ENCODE peak calls at places on chromosomes 1 and 21, in ten cellular contexts. M is right atrium auricular region; E is breast epithelium; K is fibroblast of lung; U is neural progenitor cell; Q is psoas muscle; X is CD8-positive, alpha-beta T cell; I is AG09309; Z is coronary artery; B is PC-9. F is an unnamed sample.

GRCh38 chr1:226686440-226687436 is 52.3 kb downstream of the ITPKB start:
- DNase-seq in M (no peak), K (no peak), B (no peak), U (no peak), I (no peak), X (no peak), Z (no peak), Q (no peak), E (no peak), F (no peak)

GRCh38 chr1:241639040-241639652 is 1.0 kb downstream of the CHML start:
- DNase-seq in Z (no peak), X (no peak), M (no peak), K (peak; percentile 36), U (no peak), Q (no peak), B (peak; percentile 21), E (peak; percentile 21), I (no peak), F (no peak)

GRCh38 chr21:34199121-34199910 is 125.9 kb downstream of the MRPS6 start:
- DNase-seq in X (no peak), M (no peak), K (no peak), Z (no peak), Q (no peak), I (no peak), E (no peak), U (no peak), B (no peak), F (no peak)

GRCh38 chr1:3492545-3493246 is 38.2 kb downstream of the ARHGEF16 start:
- DNase-seq in K (no peak), E (no peak), B (peak; percentile 56), I (no peak), X (no peak), Z (no peak), U (no peak), M (no peak), Q (no peak), F (no peak)

GRCh38 chr1:161737625-161738024 is 12.0 kb upstream of the DUSP12 start:
- DNase-seq in X (no peak), I (no peak), E (no peak), U (no peak), Q (no peak), M (no peak), Z (no peak), B (no peak), K (no peak), F (no peak)

GRCh38 chr1:5994713-5995621 is 2.7 kb upstream of the NPHP4 start:
- DNase-seq in Z (no peak), B (no peak), Q (peak; percentile 3), E (no peak), X (peak; percentile 72), K (no peak), U (no peak), I (no peak), M (no peak), F (no peak)

GRCh38 chr1:51926171-51926812 is 47.8 kb upstream of the NRDC start:
- DNase-seq in E (no peak), K (peak; percentile 61), U (peak; percentile 61), Q (no peak), Z (no peak), X (no peak), B (peak; percentile 5), I (no peak), M (no peak), F (no peak)

GRCh38 chr1:4119516-4120220 is 219.6 kb upstream of the C1orf174 start:
- DNase-seq in B (no peak), Q (no peak), X (no peak), E (no peak), M (no peak), K (no peak), Z (no peak), I (no peak), U (no peak), F (no peak)

GRCh38 chr1:10671090-10671489 is 125.4 kb downstream of the CASZ1 start:
- DNase-seq in I (no peak), M (no peak), Z (no peak), B (no peak), E (no peak), X (no peak), K (no peak), U (no peak), Q (no peak), F (no peak)

GRCh38 chr1:96002969-96003964 is 718.3 kb upstream of the PTBP2 start:
- DNase-seq in E (no peak), Q (no peak), Z (no peak), B (no peak), I (no peak), X (no peak), K (no peak), M (no peak), U (no peak), F (no peak)

GRCh38 chr1:226735576-226735975 is 3.5 kb downstream of the ITPKB start:
- DNase-seq in M (no peak), I (no peak), E (no peak), Q (no peak), U (no peak), K (no peak), X (no peak), B (no peak), Z (no peak), F (no peak)

GRCh38 chr1:39490596-39491145 is 765 bp upstream of the BMP8A start:
- DNase-seq in E (no peak), U (peak; percentile 44), I (no peak), Q (no peak), B (no peak), X (no peak), M (no peak), Z (no peak), K (no peak), F (no peak)

GRCh38 chr1:221845650-221846371 is 103.9 kb upstream of the DUSP10 start:
- DNase-seq in M (peak; percentile 65), X (no peak), Q (peak; percentile 39), U (no peak), Z (no peak), E (peak; percentile 88), B (peak; percentile 35), K (peak; percentile 16), I (no peak), F (peak; percentile 10)

GRCh38 chr1:202565890-202566289 is 144.4 kb downstream of the SYT2 start:
- DNase-seq in X (no peak), E (no peak), M (no peak), Z (no peak), K (no peak), Q (no peak), I (no peak), B (no peak), U (no peak), F (no peak)
- TF ChIP-seq CTCF in X (no peak), E (no peak), M (no peak), Z (no peak), K (no peak), Q (no peak), I (no peak), B (no peak), U (no peak), F (no peak)

DNA sequence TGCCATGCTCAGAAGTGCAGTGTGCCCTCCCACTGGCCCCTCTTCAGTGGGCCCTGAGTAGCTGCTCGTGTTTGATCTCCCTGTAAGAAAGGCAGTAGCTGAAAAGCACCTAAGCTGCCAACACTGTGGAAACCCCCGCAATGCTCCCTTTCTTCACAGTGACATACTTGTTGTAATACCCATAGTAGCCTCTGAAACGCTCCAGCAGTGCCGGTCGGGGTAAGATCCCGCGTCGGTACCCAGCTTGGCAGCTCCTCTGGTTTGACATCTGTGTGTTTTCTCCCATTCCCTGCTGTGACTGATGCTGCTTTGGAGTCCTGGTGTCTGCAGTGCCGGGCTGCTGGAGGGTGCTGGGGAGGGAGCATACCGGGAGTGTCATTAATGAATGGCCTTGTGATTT is 3.6 kb downstream of the CHAF1B start:
- DNase-seq in Z (no peak), B (no peak), U (peak; percentile 65), X (no peak), K (peak; percentile 75), M (no peak), E (no peak), Q (no peak), I (no peak), F (no peak)
- TF ChIP-seq CTCF in Z (no peak), B (no peak), U (peak; percentile 30), X (no peak), K (no peak), M (no peak), E (no peak), Q (peak; percentile 22), I (no peak), F (peak; percentile 40)

GRCh38 chr1:92583821-92584760 is 97.4 kb upstream of the GFI1 start:
- DNase-seq in B (no peak), K (peak; percentile 88), X (no peak), Q (no peak), E (no peak), U (no peak), M (no peak), I (peak; percentile 18), Z (no peak), F (no peak)
- TF ChIP-seq CTCF in B (no peak), K (no peak), X (no peak), Q (no peak), E (no peak), U (no peak), M (no peak), I (no peak), Z (no peak), F (no peak)

DNA sequence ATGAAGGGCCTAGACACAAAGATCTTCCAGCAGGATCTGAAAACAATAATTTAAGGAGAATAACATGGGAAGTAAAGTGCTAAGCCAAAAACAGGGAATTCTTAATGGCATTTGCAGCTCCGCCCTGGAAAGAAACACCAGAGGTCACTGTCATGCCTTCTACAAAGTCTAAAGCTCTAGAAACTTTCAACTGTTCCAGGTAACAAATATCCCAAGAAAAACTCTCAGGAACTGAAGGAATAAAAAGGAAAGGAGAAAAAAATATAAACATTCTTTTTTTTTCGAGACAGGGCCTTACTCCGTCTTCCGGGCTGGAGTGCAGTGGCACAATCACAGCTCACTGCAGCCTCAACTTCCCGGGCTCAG is 13.2 kb downstream of the ZC3H12A start:
- DNase-seq in Z (no peak), Q (no peak), E (no peak), U (no peak), K (no peak), M (no peak), X (no peak), B (no peak), I (no peak), F (no peak)
- TF ChIP-seq CTCF in Z (peak; percentile 8), Q (no peak), E (no peak), U (no peak), K (no peak), M (peak; percentile 18), X (peak; percentile 42), B (peak; percentile 59), I (no peak), F (no peak)

DNA sequence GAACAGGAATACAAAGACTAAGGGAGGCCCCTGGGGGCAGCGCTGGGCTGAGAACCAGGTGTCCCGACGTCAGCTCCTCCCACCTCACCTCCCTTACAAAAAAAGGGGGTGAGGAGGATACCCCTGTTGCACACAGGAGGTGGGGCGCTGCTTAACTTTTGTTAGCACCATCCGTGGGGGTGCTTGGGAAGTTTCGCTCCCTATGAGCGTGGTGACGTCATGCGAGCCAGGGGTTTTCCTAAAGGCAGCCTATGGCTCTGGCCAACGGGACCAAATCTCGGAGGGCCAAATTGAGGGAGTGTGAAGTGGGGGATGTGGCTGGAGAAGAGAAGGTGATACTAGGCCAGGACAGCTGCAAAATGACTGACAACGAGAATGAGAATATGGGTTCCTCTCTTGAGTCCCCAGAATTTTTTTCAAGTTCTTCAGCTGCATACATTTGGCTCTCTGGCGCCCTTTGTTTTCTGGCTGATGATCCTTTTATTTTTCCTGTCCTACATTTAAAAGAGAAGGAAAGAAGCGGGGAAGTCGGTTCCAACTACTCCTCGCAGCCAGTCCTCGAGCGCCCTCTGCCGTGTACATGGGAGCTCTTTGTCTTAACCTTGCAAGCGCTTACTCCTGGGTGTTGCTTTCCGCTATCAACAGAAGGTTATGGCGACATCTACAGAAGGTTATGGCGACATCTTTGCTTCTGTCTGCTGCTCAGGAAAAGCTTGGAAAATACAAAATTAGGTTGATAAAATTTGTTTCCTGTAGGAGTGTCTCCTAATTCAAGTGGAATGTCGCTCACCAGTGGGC is 48.0 kb upstream of the ZC3H11B start:
- DNase-seq in K (peak; percentile 88), U (peak; percentile 92), B (peak; percentile 67), I (peak; percentile 77), E (peak; percentile 40), X (no peak), Q (peak; percentile 88), Z (peak; percentile 81), M (peak; percentile 91), F (peak; percentile 76)
- TF ChIP-seq CTCF in K (peak; percentile 85), U (peak; percentile 98), B (peak; percentile 34), I (peak; percentile 95), E (peak; percentile 25), X (no peak), Q (peak; percentile 60), Z (peak; percentile 74), M (peak; percentile 89), F (peak; percentile 87)